ENCODE peak calls at places on chromosomes 13 and 19, in six cellular contexts. M, Z, Q, P, G and H are unnamed samples.
A peak's percentile ranks its signal among the peaks of the same experiment; 100 is the strongest.

GRCh38 chr13:111177803-111178389 is 62.8 kb downstream of the ARHGEF7 start:
- DNase-seq in P (no peak), G (no peak), Z (peak; percentile 64), M (no peak), Q (no peak), H (no peak)

GRCh38 chr13:97342136-97342535 is 91.8 kb upstream of the RAP2A start:
- DNase-seq in G (no peak), P (peak; percentile 28), Z (no peak), Q (no peak), M (no peak), H (no peak)

GRCh38 chr19:54451331-54451871 is 2.4 kb downstream of the LENG8 start:
- DNase-seq in M (peak; percentile 17), P (no peak), G (no peak), Q (no peak), Z (no peak), H (no peak)

GRCh38 chr13:110258876-110259631 is 47.9 kb downstream of the COL4A1 start:
- DNase-seq in Z (peak; percentile 22), M (no peak), P (no peak), G (no peak), Q (no peak), H (no peak)

GRCh38 chr13:28753208-28753892 is 34.6 kb upstream of the SLC46A3 start:
- DNase-seq in Q (no peak), M (no peak), P (peak; percentile 76), Z (peak; percentile 70), G (no peak), H (peak; percentile 30)

GRCh38 chr19:14517840-14518505 is at the start of gene DNAJB1:
- DNase-seq in P (no peak), M (peak; percentile 85), Q (no peak), G (peak; percentile 66), Z (peak; percentile 77), H (peak; percentile 73)

GRCh38 chr19:47049307-47049700 is 880 bp upstream of the TMEM160 start:
- DNase-seq in Q (no peak), Z (no peak), P (no peak), M (no peak), G (no peak), H (no peak)

GRCh38 chr13:83378901-83379300 is 503.4 kb downstream of the SLITRK1 start:
- DNase-seq in M (no peak), Q (no peak), G (no peak), P (no peak), Z (no peak), H (no peak)

GRCh38 chr19:46753420-46754155 is 7.3 kb upstream of the STRN4 start:
- DNase-seq in M (peak; percentile 40), P (no peak), Z (no peak), Q (peak; percentile 54), G (peak; percentile 64), H (peak; percentile 60)

GRCh38 chr19:38812841-38813320 is at the start of gene LGALS4:
- DNase-seq in M (no peak), Q (no peak), Z (no peak), P (peak; percentile 33), G (no peak), H (peak; percentile 87)

GRCh38 chr13:108525867-108526266 is 103.5 kb upstream of the MYO16 start:
- DNase-seq in Q (no peak), M (no peak), P (no peak), Z (peak; percentile 8), G (no peak), H (no peak)

GRCh38 chr19:3556978-3557460 is 367 bp downstream of the MFSD12 start:
- DNase-seq in G (no peak), Z (no peak), P (no peak), Q (no peak), M (peak; percentile 61), H (peak; percentile 67)

GRCh38 chr13:97119899-97120745 is 102.0 kb upstream of the MBNL2 start:
- DNase-seq in Q (no peak), P (no peak), Z (no peak), G (no peak), M (no peak), H (no peak)

GRCh38 chr13:105972306-105972721 is 563.1 kb downstream of the EFNB2 start:
- DNase-seq in G (no peak), P (peak; percentile 89), M (no peak), Q (no peak), Z (no peak), H (no peak)

GRCh38 chr19:17755977-17756670 is 4.8 kb downstream of the FCHO1 start:
- DNase-seq in Z (peak; percentile 58), P (no peak), M (no peak), G (peak; percentile 59), Q (peak; percentile 79), H (peak; percentile 39)
- TF ChIP-seq CTCF in Z (no peak), P (no peak), M (no peak), G (no peak), Q (no peak), H (no peak)

GRCh38 chr19:7933411-7933810 is 7.5 kb upstream of the CTXN1 start:
- DNase-seq in Z (no peak), G (no peak), Q (no peak), P (no peak), M (no peak), H (no peak)
- TF ChIP-seq CTCF in Z (peak; percentile 22), G (peak; percentile 43), Q (peak; percentile 45), P (peak; percentile 20), M (peak; percentile 25), H (no peak)

GRCh38 chr19:35088514-35088913 is 27.1 kb upstream of the FXYD3 start:
- DNase-seq in G (no peak), Z (peak; percentile 77), M (no peak), Q (no peak), P (no peak), H (peak; percentile 52)

GRCh38 chr19:35093430-35093829 is 22.2 kb upstream of the FXYD3 start:
- DNase-seq in P (no peak), Z (no peak), G (no peak), M (no peak), Q (no peak), H (no peak)

GRCh38 chr19:35089554-35089953 is 26.1 kb upstream of the FXYD3 start:
- DNase-seq in Q (no peak), P (no peak), M (no peak), G (no peak), Z (no peak), H (no peak)

GRCh38 chr19:35090160-35090794 is 25.3 kb upstream of the FXYD3 start:
- DNase-seq in Z (peak; percentile 69), M (peak; percentile 41), Q (peak; percentile 60), P (peak; percentile 25), G (peak; percentile 60), H (peak; percentile 83)

GRCh38 chr19:35090795-35091214 is 24.8 kb upstream of the FXYD3 start:
- DNase-seq in Q (no peak), Z (no peak), G (no peak), P (no peak), M (no peak), H (peak; percentile 32)
- TF ChIP-seq CTCF in Q (peak; percentile 6), Z (no peak), G (no peak), P (no peak), M (no peak), H (no peak)

DNA sequence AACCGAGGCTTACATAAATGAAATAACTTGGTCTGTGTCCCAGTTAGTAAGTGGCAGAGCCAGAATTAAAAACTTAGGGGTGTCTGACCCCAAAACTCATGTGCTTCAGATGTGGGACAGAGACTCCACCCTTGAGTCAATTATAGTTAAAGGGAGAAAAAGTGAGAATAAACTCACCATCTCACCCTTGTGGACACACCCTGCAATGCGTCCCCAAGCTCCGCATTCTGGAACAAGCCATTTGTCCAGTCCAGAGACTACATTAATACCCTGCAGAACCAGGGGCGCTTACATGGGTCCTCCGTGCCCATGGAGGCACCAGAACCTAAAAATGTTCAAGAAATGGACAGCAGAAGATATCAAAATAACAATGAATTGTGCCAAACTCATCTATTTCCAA is 207.0 kb upstream of the ZNF507 start:
- DNase-seq in M (no peak), G (no peak), P (no peak), Z (no peak), Q (no peak), H (no peak)
- TF ChIP-seq CTCF in M (no peak), G (peak; percentile 41), P (no peak), Z (peak; percentile 16), Q (no peak), H (no peak)

DNA sequence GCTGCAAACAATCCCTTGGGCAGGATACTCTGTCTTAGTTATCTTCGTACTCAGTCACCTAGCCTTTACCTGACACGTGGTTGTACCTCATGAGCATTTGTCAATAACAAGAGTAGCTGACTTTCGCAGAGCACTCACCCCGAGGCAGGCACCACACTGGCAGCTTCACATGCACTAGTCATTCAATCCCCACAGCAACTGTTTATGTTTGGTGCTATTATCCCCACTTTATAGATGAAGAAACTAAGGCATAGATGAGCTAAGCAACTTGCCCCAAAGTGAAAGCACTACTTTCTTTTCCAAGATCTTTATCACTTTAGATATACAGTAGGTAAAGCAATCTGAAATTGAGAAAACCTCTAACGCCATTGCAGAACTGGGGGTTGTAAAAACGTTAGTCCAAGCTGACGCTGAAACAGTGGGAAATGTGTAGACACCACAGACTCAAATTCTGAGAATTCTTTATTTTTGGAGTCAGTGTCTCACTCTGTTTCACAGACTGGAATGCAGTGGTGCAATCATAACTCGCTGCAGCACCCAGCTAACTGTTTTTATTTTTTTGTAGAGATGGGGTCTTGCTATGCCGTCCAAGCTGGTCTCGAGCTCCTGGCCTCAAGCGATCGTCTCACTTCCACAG is 446.0 kb downstream of the FOXO1 start:
- DNase-seq in M (no peak), Q (no peak), P (no peak), G (no peak), Z (peak; percentile 41), H (no peak)
- TF ChIP-seq CTCF in M (no peak), Q (no peak), P (no peak), G (no peak), Z (no peak), H (no peak)

GRCh38 chr19:16200038-16200775 is 2.5 kb downstream of the AP1M1 start:
- DNase-seq in G (no peak), M (peak; percentile 57), P (no peak), Q (no peak), Z (peak; percentile 31), H (no peak)
- TF ChIP-seq CTCF in G (no peak), M (no peak), P (no peak), Q (no peak), Z (peak; percentile 2), H (no peak)